ENCODE peak calls at places on chromosomes 5 and 9, in five cellular contexts. A is AG08395, S is GF-D8, Q is upper lobe of right lung, F is HT-29. W is an unnamed sample.

GRCh38 chr5:67648201-67648671 is 451.6 kb upstream of the CD180 start:
- DNase-seq in A (peak), S (no peak), Q (peak), F (no peak), W (no peak)

GRCh38 chr5:179195561-179196419 is 135.6 kb downstream of the ZNF354C start:
- DNase-seq in A (no peak), S (no peak), Q (peak), F (no peak), W (no peak)

GRCh38 chr9:88034964-88035363 is 60.6 kb upstream of the CDK20 start:
- DNase-seq in A (no peak), S (no peak), Q (no peak), F (no peak), W (no peak)

GRCh38 chr5:159975462-159976019 is 33.4 kb upstream of the TTC1 start:
- DNase-seq in A (peak), S (no peak), Q (no peak), F (peak), W (no peak)

GRCh38 chr9:7549261-7549660 is 250.3 kb downstream of the DMAC1 start:
- DNase-seq in A (no peak), S (no peak), Q (no peak), F (no peak), W (no peak)

GRCh38 chr5:163245584-163245983 is 191.8 kb upstream of the CCNG1 start:
- DNase-seq in A (no peak), S (no peak), Q (no peak), F (no peak), W (no peak)

GRCh38 chr5:167861134-167861930 is 430.1 kb upstream of the WWC1 start:
- DNase-seq in A (peak), S (no peak), Q (no peak), F (peak), W (no peak)

GRCh38 chr9:134488251-134488900 is 153.2 kb upstream of the COL5A1 start:
- DNase-seq in A (peak), S (no peak), Q (peak), F (no peak), W (peak)

GRCh38 chr5:93381057-93381456 is 200.0 kb downstream of the NR2F1-AS1 start:
- DNase-seq in A (no peak), S (no peak), Q (no peak), F (no peak), W (no peak)

GRCh38 chr9:79984429-79985067 is 412.8 kb downstream of the TLE4 start:
- DNase-seq in A (no peak), S (no peak), Q (no peak), F (no peak), W (no peak)

GRCh38 chr5:96702503-96703383 is 40.6 kb downstream of the CAST start:
- DNase-seq in A (peak), S (no peak), Q (peak), F (peak), W (peak)

GRCh38 chr9:133522073-133522910 is 2.5 kb downstream of the MYMK start:
- DNase-seq in A (no peak), S (no peak), Q (no peak), F (no peak), W (no peak)

GRCh38 chr5:63240063-63240755 is 661.6 kb downstream of the LRRC70 start:
- DNase-seq in A (no peak), S (no peak), Q (no peak), F (no peak), W (no peak)

GRCh38 chr5:133884525-133885311 is 83.7 kb downstream of the C5orf15 start:
- DNase-seq in A (no peak), S (no peak), Q (peak), F (no peak), W (no peak)

GRCh38 chr9:124322618-124323432 is 65.1 kb downstream of the NEK6 start:
- DNase-seq in A (no peak), S (peak), Q (no peak), F (no peak), W (no peak)

GRCh38 chr9:6711403-6711802 is 46.4 kb upstream of the KDM4C start:
- DNase-seq in A (peak), S (no peak), Q (no peak), F (no peak), W (no peak)

GRCh38 chr9:108207611-108208051 is 648.2 kb downstream of the ACTL7B start:
- DNase-seq in A (peak), S (no peak), Q (no peak), F (peak), W (no peak)

GRCh38 chr5:179273074-179273435 is 72.2 kb downstream of the ADAMTS2 start:
- DNase-seq in A (no peak), S (no peak), Q (no peak), F (no peak), W (no peak)

GRCh38 chr5:175746851-175747250 is 89.0 kb downstream of the HRH2 start:
- DNase-seq in A (no peak), S (no peak), Q (no peak), F (peak), W (no peak)

GRCh38 chr5:1657161-1657741 is 133.5 kb upstream of the LPCAT1 start:
- DNase-seq in A (no peak), S (no peak), Q (peak), F (no peak), W (peak)

GRCh38 chr9:73042155-73042554 is 89.3 kb upstream of the ALDH1A1 start:
- DNase-seq in A (peak), S (no peak), Q (no peak), F (no peak), W (no peak)

GRCh38 chr5:1754531-1755220 is 45.0 kb downstream of the MRPL36 start:
- DNase-seq in A (no peak), S (no peak), Q (peak), F (no peak), W (peak)